ENCODE peak calls at places on chromosomes 2 and 18, in seven cellular contexts. One of them, this sample, is unnamed.

GRCh38 chr18:52216686-52217085 is 123.3 kb upstream of the DCC start:
- DNase-seq in colonic mucosa: no peak
- DNase-seq in transverse colon: no peak
- DNase-seq in cardiac fibroblast: no peak
- DNase-seq in NB4: no peak
- DNase-seq in IMR-90: no peak
- DNase-seq in neural progenitor cell: no peak
- DNase-seq in this sample: no peak

GRCh38 chr2:241865957-241866858 is 3.3 kb upstream of the RTP5 start:
- DNase-seq in colonic mucosa: no peak
- DNase-seq in transverse colon: no peak
- DNase-seq in cardiac fibroblast: no peak
- DNase-seq in NB4: peak; percentile 46
- DNase-seq in IMR-90: peak; percentile 16
- DNase-seq in neural progenitor cell: peak; percentile 85
- DNase-seq in this sample: peak; percentile 30

GRCh38 chr18:14781671-14782070 is 33.7 kb downstream of the ANKRD30B start:
- DNase-seq in colonic mucosa: no peak
- DNase-seq in transverse colon: no peak
- DNase-seq in cardiac fibroblast: no peak
- DNase-seq in NB4: no peak
- DNase-seq in IMR-90: no peak
- DNase-seq in neural progenitor cell: no peak
- DNase-seq in this sample: no peak

GRCh38 chr2:162297925-162298552 is 20.4 kb downstream of the IFIH1 start:
- DNase-seq in colonic mucosa: peak; percentile 85
- DNase-seq in transverse colon: peak; percentile 58
- DNase-seq in cardiac fibroblast: peak; percentile 90
- DNase-seq in NB4: peak; percentile 78
- DNase-seq in IMR-90: peak; percentile 81
- DNase-seq in neural progenitor cell: peak; percentile 81
- DNase-seq in this sample: peak; percentile 56

GRCh38 chr2:48685126-48685525 is 67.5 kb downstream of the GTF2A1L start:
- DNase-seq in colonic mucosa: no peak
- DNase-seq in transverse colon: no peak
- DNase-seq in cardiac fibroblast: no peak
- DNase-seq in NB4: no peak
- DNase-seq in IMR-90: no peak
- DNase-seq in neural progenitor cell: no peak
- DNase-seq in this sample: no peak

GRCh38 chr2:10448208-10448645 is at the start of gene ODC1:
- DNase-seq in colonic mucosa: peak; percentile 96
- DNase-seq in transverse colon: peak; percentile 96
- DNase-seq in cardiac fibroblast: peak; percentile 92
- DNase-seq in NB4: peak; percentile 97
- DNase-seq in IMR-90: peak; percentile 90
- DNase-seq in neural progenitor cell: peak; percentile 98
- DNase-seq in this sample: peak; percentile 92

GRCh38 chr2:207772081-207772843 is 2.6 kb upstream of the FZD5 start:
- DNase-seq in colonic mucosa: no peak
- DNase-seq in transverse colon: no peak
- DNase-seq in cardiac fibroblast: peak; percentile 51
- DNase-seq in NB4: no peak
- DNase-seq in IMR-90: no peak
- DNase-seq in neural progenitor cell: no peak
- DNase-seq in this sample: no peak

GRCh38 chr2:235506997-235507615 is 13.3 kb downstream of the AGAP1 start:
- DNase-seq in colonic mucosa: no peak
- DNase-seq in transverse colon: no peak
- DNase-seq in cardiac fibroblast: no peak
- DNase-seq in NB4: no peak
- DNase-seq in IMR-90: no peak
- DNase-seq in neural progenitor cell: no peak
- DNase-seq in this sample: no peak

GRCh38 chr18:7164610-7165009 is 47.0 kb upstream of the LAMA1 start:
- DNase-seq in colonic mucosa: no peak
- DNase-seq in transverse colon: no peak
- DNase-seq in cardiac fibroblast: peak; percentile 37
- DNase-seq in NB4: peak; percentile 24
- DNase-seq in IMR-90: peak; percentile 15
- DNase-seq in neural progenitor cell: peak; percentile 34
- DNase-seq in this sample: peak; percentile 27

GRCh38 chr2:174815524-174815923 is 51.3 kb upstream of the CHRNA1 start:
- DNase-seq in colonic mucosa: no peak
- DNase-seq in transverse colon: no peak
- DNase-seq in cardiac fibroblast: no peak
- DNase-seq in NB4: no peak
- DNase-seq in IMR-90: no peak
- DNase-seq in neural progenitor cell: no peak
- DNase-seq in this sample: no peak

GRCh38 chr18:33873127-33873526 is 295.1 kb downstream of the ASXL3 start:
- DNase-seq in colonic mucosa: no peak
- DNase-seq in transverse colon: no peak
- DNase-seq in cardiac fibroblast: no peak
- DNase-seq in NB4: no peak
- DNase-seq in IMR-90: no peak
- DNase-seq in neural progenitor cell: no peak
- DNase-seq in this sample: no peak

GRCh38 chr2:121898483-121898882 is 143.0 kb downstream of the TSN start:
- DNase-seq in colonic mucosa: no peak
- DNase-seq in transverse colon: no peak
- DNase-seq in cardiac fibroblast: peak; percentile 93
- DNase-seq in NB4: no peak
- DNase-seq in IMR-90: peak; percentile 71
- DNase-seq in neural progenitor cell: no peak
- DNase-seq in this sample: peak; percentile 29

GRCh38 chr2:103123516-103123915 is 361.7 kb downstream of the TMEM182 start:
- DNase-seq in colonic mucosa: no peak
- DNase-seq in transverse colon: no peak
- DNase-seq in cardiac fibroblast: no peak
- DNase-seq in NB4: no peak
- DNase-seq in IMR-90: no peak
- DNase-seq in neural progenitor cell: no peak
- DNase-seq in this sample: no peak

GRCh38 chr18:67938691-67939090 is 422.2 kb upstream of the DSEL start:
- DNase-seq in colonic mucosa: no peak
- DNase-seq in transverse colon: no peak
- DNase-seq in cardiac fibroblast: peak; percentile 36
- DNase-seq in NB4: no peak
- DNase-seq in IMR-90: peak; percentile 84
- DNase-seq in neural progenitor cell: no peak
- DNase-seq in this sample: peak; percentile 45

GRCh38 chr2:155546715-155547555 is 785.6 kb downstream of the NR4A2 start:
- DNase-seq in colonic mucosa: no peak
- DNase-seq in transverse colon: no peak
- DNase-seq in cardiac fibroblast: peak; percentile 38
- DNase-seq in NB4: no peak
- DNase-seq in IMR-90: no peak
- DNase-seq in neural progenitor cell: no peak
- DNase-seq in this sample: no peak

GRCh38 chr2:221958224-221958623 is 340.6 kb downstream of the PAX3 start:
- DNase-seq in colonic mucosa: no peak
- DNase-seq in transverse colon: no peak
- DNase-seq in cardiac fibroblast: peak; percentile 6
- DNase-seq in NB4: peak; percentile 4
- DNase-seq in IMR-90: no peak
- DNase-seq in neural progenitor cell: no peak
- DNase-seq in this sample: no peak

GRCh38 chr18:68925268-68925667 is 127.4 kb downstream of the CCDC102B start:
- DNase-seq in colonic mucosa: no peak
- DNase-seq in transverse colon: no peak
- DNase-seq in cardiac fibroblast: peak; percentile 9
- DNase-seq in NB4: peak; percentile 12
- DNase-seq in IMR-90: no peak
- DNase-seq in neural progenitor cell: peak; percentile 33
- DNase-seq in this sample: no peak

GRCh38 chr2:24875272-24875671 is 44.8 kb downstream of the ADCY3 start:
- DNase-seq in colonic mucosa: no peak
- DNase-seq in transverse colon: no peak
- DNase-seq in cardiac fibroblast: peak; percentile 48
- DNase-seq in NB4: peak; percentile 69
- DNase-seq in IMR-90: no peak
- DNase-seq in neural progenitor cell: no peak
- DNase-seq in this sample: no peak

GRCh38 chr2:211745295-211746097 is 793.1 kb downstream of the ERBB4 start:
- DNase-seq in colonic mucosa: peak; percentile 34
- DNase-seq in transverse colon: peak; percentile 29
- DNase-seq in cardiac fibroblast: peak; percentile 73
- DNase-seq in NB4: peak; percentile 69
- DNase-seq in IMR-90: peak; percentile 49
- DNase-seq in neural progenitor cell: peak; percentile 76
- DNase-seq in this sample: peak; percentile 34

GRCh38 chr2:201357216-201357615 is at the start of gene FLACC1:
- DNase-seq in colonic mucosa: no peak
- DNase-seq in transverse colon: no peak
- DNase-seq in cardiac fibroblast: peak; percentile 83
- DNase-seq in NB4: peak; percentile 36
- DNase-seq in IMR-90: peak; percentile 82
- DNase-seq in neural progenitor cell: peak; percentile 65
- DNase-seq in this sample: peak; percentile 37

GRCh38 chr2:179021258-179021657 is 28.7 kb downstream of the CCDC141 start:
- DNase-seq in colonic mucosa: no peak
- DNase-seq in transverse colon: no peak
- DNase-seq in cardiac fibroblast: no peak
- DNase-seq in NB4: no peak
- DNase-seq in IMR-90: no peak
- DNase-seq in neural progenitor cell: no peak
- DNase-seq in this sample: no peak
- H3K4me3 ChIP-seq in colonic mucosa: no peak overlapping the region
- H3K4me3 ChIP-seq in transverse colon: no peak overlapping the region
- H3K4me3 ChIP-seq in cardiac fibroblast: no peak overlapping the region
- H3K4me3 ChIP-seq in NB4: no peak overlapping the region
- H3K4me3 ChIP-seq in IMR-90: no peak overlapping the region
- H3K4me3 ChIP-seq in neural progenitor cell: no peak overlapping the region
- H3K4me3 ChIP-seq in this sample: no peak overlapping the region

DNA sequence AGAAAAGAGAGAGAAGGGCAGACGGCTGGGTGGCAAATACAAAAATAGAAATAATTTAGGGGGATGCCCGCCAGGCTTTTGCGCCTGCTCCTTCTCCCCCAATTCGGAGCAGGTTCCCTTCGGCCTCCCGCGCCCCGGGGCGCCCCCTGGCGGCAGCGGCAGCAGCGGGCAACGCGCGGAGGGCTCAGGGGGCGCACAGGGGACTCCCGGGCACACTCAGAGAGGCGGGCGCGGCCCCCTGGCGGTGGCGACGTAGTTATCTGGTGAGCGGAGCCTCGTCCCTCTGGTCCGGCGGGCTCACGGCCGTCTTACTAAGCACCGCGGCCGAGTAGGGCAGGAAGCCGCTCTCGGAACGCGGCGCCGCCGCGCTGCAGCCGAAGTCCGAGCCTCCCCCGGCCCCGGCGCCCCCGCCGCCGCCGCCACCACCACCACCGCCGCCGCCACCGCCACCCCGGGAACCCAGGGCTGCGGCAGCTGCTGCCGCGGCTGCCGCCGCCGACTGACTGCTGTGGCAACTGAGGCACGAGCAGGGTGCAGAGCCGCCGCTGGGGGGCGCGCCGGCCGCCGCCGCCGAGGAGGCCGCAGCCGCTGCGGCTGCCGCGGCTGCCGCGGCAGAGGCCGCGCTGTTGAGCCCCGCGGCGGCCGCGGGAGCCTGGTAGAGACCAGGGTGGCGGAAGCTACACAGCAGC is 3.8 kb downstream of the EVX2 start:
- DNase-seq in colonic mucosa: no peak
- DNase-seq in transverse colon: no peak
- DNase-seq in cardiac fibroblast: peak; percentile 27
- DNase-seq in NB4: peak; percentile 89
- DNase-seq in IMR-90: peak; percentile 30
- DNase-seq in neural progenitor cell: peak; percentile 94
- DNase-seq in this sample: peak; percentile 80
- TF ChIP-seq CTCF in colonic mucosa: peak; percentile 73
- TF ChIP-seq CTCF in transverse colon: peak; percentile 79
- TF ChIP-seq CTCF in cardiac fibroblast: no peak
- TF ChIP-seq CTCF in NB4: peak; percentile 88
- TF ChIP-seq CTCF in IMR-90: peak; percentile 67
- TF ChIP-seq CTCF in neural progenitor cell: peak; percentile 96
- TF ChIP-seq CTCF in this sample: peak; percentile 87

DNA sequence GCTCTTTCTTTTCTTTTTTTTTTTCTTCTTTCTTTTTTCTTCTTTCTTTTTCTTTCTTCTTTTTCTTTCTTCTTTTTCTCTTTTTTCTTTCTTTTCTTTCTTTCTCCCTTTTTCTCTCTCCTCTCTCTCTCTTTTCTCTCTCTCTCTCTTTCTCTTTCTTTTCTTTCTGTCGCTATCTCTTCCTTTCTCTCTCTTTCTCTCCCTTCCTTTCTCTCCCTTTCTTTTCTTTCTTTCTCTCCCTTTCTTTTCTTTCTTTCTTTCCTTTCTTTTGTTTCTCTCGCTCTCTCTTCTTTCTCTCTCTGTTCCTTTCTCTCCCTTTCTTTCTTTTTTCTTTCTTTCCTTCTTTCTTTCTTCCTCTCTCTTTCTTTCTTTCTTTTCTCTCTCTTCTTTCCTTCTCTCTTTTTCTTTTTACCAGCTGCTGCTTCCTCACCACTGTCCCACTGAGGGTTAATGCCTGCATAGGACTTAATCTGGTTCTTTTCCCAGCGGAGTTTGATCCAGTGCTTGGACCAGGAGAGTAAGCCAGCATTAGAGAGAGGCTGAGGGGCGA is 145.4 kb upstream of the SIX2 start:
- DNase-seq in colonic mucosa: no peak
- DNase-seq in transverse colon: no peak
- DNase-seq in cardiac fibroblast: no peak
- DNase-seq in NB4: no peak
- DNase-seq in IMR-90: no peak
- DNase-seq in neural progenitor cell: no peak
- DNase-seq in this sample: no peak
- H3K4me3 ChIP-seq in colonic mucosa: no peak overlapping the region
- H3K4me3 ChIP-seq in transverse colon: no peak overlapping the region
- H3K4me3 ChIP-seq in cardiac fibroblast: no peak overlapping the region
- H3K4me3 ChIP-seq in NB4: no peak overlapping the region
- H3K4me3 ChIP-seq in IMR-90: no peak overlapping the region
- H3K4me3 ChIP-seq in neural progenitor cell: no peak overlapping the region
- H3K4me3 ChIP-seq in this sample: no peak overlapping the region

GRCh38 chr2:131031875-131032274 is 61.4 kb downstream of the FAM168B start:
- DNase-seq in colonic mucosa: no peak
- DNase-seq in transverse colon: no peak
- DNase-seq in cardiac fibroblast: no peak
- DNase-seq in NB4: no peak
- DNase-seq in IMR-90: no peak
- DNase-seq in neural progenitor cell: no peak
- DNase-seq in this sample: no peak

GRCh38 chr2:131027566-131028528 is 65.4 kb downstream of the FAM168B start:
- DNase-seq in colonic mucosa: peak; percentile 7
- DNase-seq in transverse colon: no peak
- DNase-seq in cardiac fibroblast: no peak
- DNase-seq in NB4: no peak
- DNase-seq in IMR-90: no peak
- DNase-seq in neural progenitor cell: no peak
- DNase-seq in this sample: no peak

GRCh38 chr2:131031431-131031841 is 61.8 kb downstream of the FAM168B start:
- DNase-seq in colonic mucosa: no peak
- DNase-seq in transverse colon: no peak
- DNase-seq in cardiac fibroblast: no peak
- DNase-seq in NB4: no peak
- DNase-seq in IMR-90: no peak
- DNase-seq in neural progenitor cell: no peak
- DNase-seq in this sample: no peak

GRCh38 chr2:131030478-131030971 is 62.7 kb downstream of the FAM168B start:
- DNase-seq in colonic mucosa: no peak
- DNase-seq in transverse colon: no peak
- DNase-seq in cardiac fibroblast: no peak
- DNase-seq in NB4: no peak
- DNase-seq in IMR-90: no peak
- DNase-seq in neural progenitor cell: no peak
- DNase-seq in this sample: no peak

GRCh38 chr2:131029812-131030211 is 63.4 kb downstream of the FAM168B start:
- DNase-seq in colonic mucosa: peak; percentile 7
- DNase-seq in transverse colon: no peak
- DNase-seq in cardiac fibroblast: no peak
- DNase-seq in NB4: no peak
- DNase-seq in IMR-90: no peak
- DNase-seq in neural progenitor cell: no peak
- DNase-seq in this sample: no peak
- TF ChIP-seq CTCF in colonic mucosa: no peak
- TF ChIP-seq CTCF in transverse colon: no peak
- TF ChIP-seq CTCF in cardiac fibroblast: no peak
- TF ChIP-seq CTCF in NB4: no peak
- TF ChIP-seq CTCF in IMR-90: no peak
- TF ChIP-seq CTCF in neural progenitor cell: no peak
- TF ChIP-seq CTCF in this sample: no peak